ENCODE peak calls at places on chromosomes 3 and 15, in nine cellular contexts. E is fibroblast of lung, C is breast epithelium, R is activated B cell treated with CpG ODN at 0.5 μM for 24 hours, D is psoas muscle, V is lower leg skin, Z is HFFc6, G is astrocyte, Y is stomach. S is an unnamed sample.

GRCh38 chr15:85621096-85621495 is 173.6 kb downstream of the KLHL25 start:
- DNase-seq in E (no peak), C (no peak), R (no peak), D (no peak), V (no peak), Z (no peak), G (peak), Y (no peak), S (no peak)

GRCh38 chr15:66820474-66821258 is 118.6 kb downstream of the SMAD6 start:
- DNase-seq in E (no peak), C (no peak), R (no peak), D (no peak), V (no peak), Z (no peak), G (no peak), Y (no peak), S (no peak)

GRCh38 chr3:49412632-49413337 is 562 bp downstream of the TCTA start:
- DNase-seq in E (no peak), C (no peak), R (no peak), D (peak), V (no peak), Z (no peak), G (no peak), Y (no peak), S (no peak)

GRCh38 chr3:24663406-24663805 is 168.8 kb upstream of the THRB start:
- DNase-seq in E (no peak), C (no peak), R (no peak), D (no peak), V (no peak), Z (no peak), G (no peak), Y (no peak), S (no peak)

GRCh38 chr3:46717447-46718231 is at the start of gene PRSS50:
- DNase-seq in E (no peak), C (peak), R (no peak), D (peak), V (peak), Z (no peak), G (no peak), Y (peak), S (peak)

GRCh38 chr15:41981373-41982132 is 9.2 kb upstream of the EHD4 start:
- DNase-seq in E (no peak), C (peak), R (no peak), D (peak), V (peak), Z (no peak), G (no peak), Y (peak), S (no peak)

GRCh38 chr3:36892457-36893136 is 52.3 kb downstream of the TRANK1 start:
- DNase-seq in E (no peak), C (no peak), R (no peak), D (no peak), V (no peak), Z (no peak), G (no peak), Y (no peak), S (no peak)

GRCh38 chr3:49805884-49806701 is 3.0 kb downstream of the INKA1 start:
- DNase-seq in E (peak), C (no peak), R (no peak), D (peak), V (no peak), Z (no peak), G (no peak), Y (no peak), S (no peak)

GRCh38 chr15:23877502-23878412 is 190.7 kb upstream of the NDN start:
- DNase-seq in E (peak), C (no peak), R (no peak), D (peak), V (no peak), Z (no peak), G (no peak), Y (peak), S (no peak)

GRCh38 chr3:114499986-114500385 is 206.2 kb downstream of the TIGIT start:
- DNase-seq in E (peak), C (no peak), R (no peak), D (no peak), V (no peak), Z (no peak), G (peak), Y (no peak), S (no peak)

GRCh38 chr15:73051402-73051810 is 857 bp upstream of the NEO1 start:
- DNase-seq in E (no peak), C (peak), R (no peak), D (peak), V (peak), Z (no peak), G (no peak), Y (peak), S (no peak)

GRCh38 chr15:53203454-53203853 is 413.3 kb upstream of the ONECUT1 start:
- DNase-seq in E (no peak), C (no peak), R (no peak), D (peak), V (no peak), Z (no peak), G (no peak), Y (peak), S (no peak)

GRCh38 chr3:29065211-29065785 is 215.6 kb upstream of the RBMS3 start:
- DNase-seq in E (peak), C (peak), R (no peak), D (peak), V (peak), Z (peak), G (peak), Y (peak), S (peak)

GRCh38 chr3:13073042-13073906 is at the start of gene IQSEC1:
- DNase-seq in E (peak), C (no peak), R (peak), D (peak), V (no peak), Z (no peak), G (no peak), Y (peak), S (no peak)

GRCh38 chr3:112555535-112556170 is 6.1 kb downstream of the ATG3 start:
- DNase-seq in E (peak), C (no peak), R (no peak), D (no peak), V (no peak), Z (peak), G (no peak), Y (no peak), S (no peak)

GRCh38 chr3:10085738-10086137 is 22.3 kb downstream of the FANCD2OS start:
- DNase-seq in E (no peak), C (no peak), R (no peak), D (no peak), V (no peak), Z (no peak), G (no peak), Y (no peak), S (no peak)

GRCh38 chr3:123840961-123841360 is 43.2 kb downstream of the MYLK start:
- DNase-seq in E (no peak), C (no peak), R (no peak), D (no peak), V (no peak), Z (no peak), G (no peak), Y (no peak), S (no peak)

GRCh38 chr3:161600185-161600584 is 103.6 kb downstream of the OTOL1 start:
- DNase-seq in E (no peak), C (no peak), R (no peak), D (no peak), V (no peak), Z (no peak), G (no peak), Y (no peak), S (no peak)

GRCh38 chr15:70042553-70043214 is 55.0 kb downstream of the TLE3 start:
- DNase-seq in E (no peak), C (no peak), R (no peak), D (no peak), V (no peak), Z (no peak), G (no peak), Y (no peak), S (no peak)

GRCh38 chr3:187352581-187353575 is 15.3 kb upstream of the RTP4 start:
- DNase-seq in E (no peak), C (no peak), R (no peak), D (no peak), V (no peak), Z (no peak), G (peak), Y (peak), S (no peak)

GRCh38 chr3:18401298-18401961 is 23.7 kb downstream of the SATB1 start:
- DNase-seq in E (no peak), C (no peak), R (no peak), D (no peak), V (no peak), Z (no peak), G (no peak), Y (no peak), S (no peak)

GRCh38 chr3:25662921-25663320 is 1.8 kb downstream of the TOP2B start:
- DNase-seq in E (peak), C (no peak), R (no peak), D (no peak), V (no peak), Z (no peak), G (no peak), Y (no peak), S (no peak)

GRCh38 chr15:55224892-55225291 is 28.2 kb upstream of the RSL24D1 start:
- DNase-seq in E (no peak), C (no peak), R (no peak), D (no peak), V (no peak), Z (no peak), G (no peak), Y (no peak), S (no peak)

GRCh38 chr15:63556736-63557135 is 40.5 kb upstream of the FBXL22 start:
- DNase-seq in E (no peak), C (no peak), R (no peak), D (no peak), V (no peak), Z (no peak), G (no peak), Y (no peak), S (no peak)

GRCh38 chr3:31213869-31214486 is 318.7 kb upstream of the STT3B start:
- DNase-seq in E (no peak), C (no peak), R (no peak), D (no peak), V (no peak), Z (no peak), G (no peak), Y (no peak), S (no peak)

GRCh38 chr3:31204026-31204795 is 309.8 kb upstream of the GADL1 start:
- DNase-seq in E (no peak), C (no peak), R (no peak), D (no peak), V (no peak), Z (no peak), G (no peak), Y (no peak), S (no peak)

GRCh38 chr3:31210068-31210650 is 315.7 kb upstream of the GADL1 start:
- DNase-seq in E (no peak), C (no peak), R (no peak), D (no peak), V (no peak), Z (no peak), G (no peak), Y (no peak), S (no peak)
- TF ChIP-seq CTCF in E (no peak), C (no peak), R (no peak), D (no peak), V (no peak), Z (peak), G (no peak), Y (no peak), S (peak)

DNA sequence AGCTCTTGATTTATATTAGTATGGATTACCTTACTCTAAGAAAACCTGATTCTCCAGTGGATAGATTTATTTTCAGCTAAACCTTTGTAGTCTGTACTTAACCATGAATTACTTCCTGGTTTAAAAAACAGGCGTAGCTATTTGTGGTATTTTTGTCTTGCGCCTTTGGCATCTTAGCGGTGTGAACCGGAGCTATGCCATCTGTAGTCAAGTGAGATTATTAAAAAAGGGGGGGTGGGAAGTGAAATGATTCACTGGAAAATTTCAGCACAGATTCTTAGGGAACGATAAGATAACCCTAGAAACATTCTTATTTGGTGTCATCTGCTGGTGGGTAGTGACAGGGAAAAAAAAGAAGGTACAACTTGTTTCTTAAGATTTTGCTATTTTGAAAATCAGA is 44.2 kb downstream of the PSMD6 start:
- DNase-seq in E (peak), C (no peak), R (no peak), D (no peak), V (no peak), Z (peak), G (peak), Y (no peak), S (no peak)
- TF ChIP-seq CTCF in E (no peak), C (no peak), R (no peak), D (no peak), V (no peak), Z (no peak), G (no peak), Y (no peak), S (no peak)

DNA sequence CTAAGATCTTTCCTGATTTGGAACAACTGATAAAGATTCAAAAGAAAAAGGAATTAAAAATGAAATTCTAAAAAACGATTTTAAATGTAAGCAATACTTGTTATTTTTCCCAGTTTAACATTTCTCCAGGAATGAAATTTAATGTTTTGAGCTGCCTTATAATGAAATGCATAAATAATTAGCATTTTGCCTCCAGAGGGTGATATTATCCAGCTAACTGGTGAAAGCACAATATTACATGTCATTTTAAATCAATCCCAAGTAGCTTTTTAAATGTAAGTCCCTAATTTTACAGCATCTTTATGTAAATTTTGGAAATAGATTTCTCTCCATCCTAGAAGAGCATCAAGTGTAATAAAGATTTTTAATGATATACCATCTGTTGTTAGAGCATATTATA is 139.1 kb upstream of the P2RY1 start:
- DNase-seq in E (peak), C (no peak), R (no peak), D (no peak), V (no peak), Z (no peak), G (no peak), Y (no peak), S (no peak)
- TF ChIP-seq CTCF in E (no peak), C (no peak), R (no peak), D (no peak), V (no peak), Z (no peak), G (no peak), Y (no peak), S (no peak)

GRCh38 chr15:91032919-91033803 is 10.8 kb upstream of the VPS33B start:
- DNase-seq in E (no peak), C (peak), R (peak), D (peak), V (no peak), Z (no peak), G (no peak), Y (peak), S (no peak)
- TF ChIP-seq CTCF in E (peak), C (no peak), R (no peak), D (peak), V (no peak), Z (peak), G (peak), Y (peak), S (peak)

DNA sequence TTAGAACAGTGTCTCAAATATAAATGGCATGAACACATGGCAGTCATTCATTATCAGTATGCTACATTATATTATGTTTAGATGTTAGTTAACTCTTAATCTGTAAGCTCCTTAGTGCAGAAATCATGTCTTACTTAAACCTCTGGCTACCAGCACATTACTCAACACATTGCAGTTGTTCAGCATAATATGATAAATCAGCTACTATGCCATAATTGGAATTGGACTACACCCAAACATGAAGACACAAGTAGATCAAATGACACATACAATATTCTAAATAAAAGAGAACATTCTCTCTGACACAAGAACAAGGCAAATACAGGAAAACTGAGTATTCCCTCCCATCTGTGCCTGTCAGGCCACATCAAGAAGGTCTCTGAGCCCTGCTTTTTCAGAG is 116.1 kb downstream of the PCCB start:
- DNase-seq in E (peak), C (no peak), R (no peak), D (no peak), V (no peak), Z (no peak), G (peak), Y (no peak), S (no peak)
- TF ChIP-seq CTCF in E (no peak), C (no peak), R (no peak), D (no peak), V (no peak), Z (no peak), G (no peak), Y (no peak), S (no peak)

GRCh38 chr3:144687862-144688261 is 716.2 kb downstream of the DIPK2A start:
- DNase-seq in E (no peak), C (no peak), R (no peak), D (no peak), V (no peak), Z (no peak), G (no peak), Y (no peak), S (no peak)

GRCh38 chr3:144692488-144692887 is 720.9 kb downstream of the DIPK2A start:
- DNase-seq in E (no peak), C (no peak), R (no peak), D (no peak), V (no peak), Z (no peak), G (no peak), Y (no peak), S (no peak)
- TF ChIP-seq CTCF in E (no peak), C (no peak), R (no peak), D (no peak), V (no peak), Z (no peak), G (no peak), Y (no peak), S (no peak)

DNA sequence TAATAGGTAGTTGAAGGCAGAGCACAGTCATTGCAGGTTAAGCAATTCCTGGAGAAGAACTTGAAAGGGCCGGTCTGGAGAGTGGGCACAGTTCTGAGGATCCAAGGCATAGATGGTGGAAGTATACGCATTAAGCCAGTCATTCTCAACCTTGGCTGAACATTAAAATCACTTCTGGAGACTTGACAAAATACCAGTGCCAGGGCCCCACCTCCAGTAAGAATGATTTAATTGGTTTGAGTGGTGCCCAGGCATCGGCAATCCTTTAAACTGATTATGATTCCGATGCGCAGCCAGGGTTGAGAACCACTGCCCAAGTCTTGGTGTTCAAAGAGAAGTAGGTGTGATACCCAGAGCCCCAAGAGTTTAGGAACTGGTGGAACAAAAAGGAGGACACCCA is 6.9 kb upstream of the HOMER2 start:
- DNase-seq in E (no peak), C (no peak), R (no peak), D (no peak), V (no peak), Z (no peak), G (no peak), Y (no peak), S (no peak)
- TF ChIP-seq CTCF in E (no peak), C (no peak), R (no peak), D (no peak), V (no peak), Z (no peak), G (no peak), Y (no peak), S (no peak)

S was measured in osteocyte.